ENCODE peak calls at places on chromosomes 6 and 20, in four cellular contexts. Q is T-helper 1 cell, G is WTC11, D is foreskin fibroblast. O is an unnamed sample.

GRCh38 chr6:109693128-109693527 is 2.0 kb downstream of the FIG4 start:
- DNase-seq in Q (no peak), G (no peak), D (no peak), O (no peak)

GRCh38 chr6:41200296-41200900 is 551 bp downstream of the TREML2 start:
- DNase-seq in Q (peak), G (no peak), D (no peak), O (no peak)

GRCh38 chr20:10077886-10078285 is 43.1 kb downstream of the ANKEF1 start:
- DNase-seq in Q (no peak), G (no peak), D (no peak), O (no peak)

GRCh38 chr6:2124260-2124709 is 121.1 kb downstream of the GMDS start:
- DNase-seq in Q (no peak), G (no peak), D (peak), O (no peak)

GRCh38 chr6:108608453-108609275 is 47.9 kb downstream of the FOXO3 start:
- DNase-seq in Q (no peak), G (no peak), D (no peak), O (peak)

GRCh38 chr6:37650071-37650481 is 47.6 kb downstream of the MDGA1 start:
- DNase-seq in Q (no peak), G (peak), D (no peak), O (no peak)

GRCh38 chr6:112233864-112234263 is 20.5 kb downstream of the LAMA4 start:
- DNase-seq in Q (no peak), G (no peak), D (peak), O (peak)

GRCh38 chr20:10079964-10080363 is 45.2 kb downstream of the ANKEF1 start:
- DNase-seq in Q (no peak), G (no peak), D (peak), O (no peak)

GRCh38 chr20:41769650-41770049 is 151.5 kb upstream of the CHD6 start:
- DNase-seq in Q (no peak), G (peak), D (no peak), O (no peak)

GRCh38 chr6:18595774-18596528 is 208.8 kb downstream of the RNF144B start:
- DNase-seq in Q (peak), G (peak), D (peak), O (peak)

GRCh38 chr6:35494161-35494563 is 2.7 kb downstream of the TEAD3 start:
- DNase-seq in Q (no peak), G (no peak), D (peak), O (no peak)

GRCh38 chr6:147166360-147166944 is 37.8 kb upstream of the STXBP5 start:
- DNase-seq in Q (no peak), G (no peak), D (no peak), O (no peak)

GRCh38 chr6:41688256-41688965 is 47.0 kb downstream of the TFEB start:
- DNase-seq in Q (no peak), G (peak), D (no peak), O (no peak)

GRCh38 chr20:5863040-5863811 is 87.1 kb downstream of the TRMT6 start:
- DNase-seq in Q (no peak), G (no peak), D (peak), O (peak)

GRCh38 chr6:89282749-89283148 is 32.4 kb downstream of the GABRR2 start:
- DNase-seq in Q (no peak), G (no peak), D (no peak), O (no peak)

GRCh38 chr6:81750201-81750600 is 2.3 kb downstream of the TENT5A start:
- DNase-seq in Q (no peak), G (no peak), D (no peak), O (no peak)

GRCh38 chr6:26284537-26285142 is 80.4 kb upstream of the BTN3A2 start:
- DNase-seq in Q (peak), G (peak), D (no peak), O (peak)

GRCh38 chr20:38932457-38933120 is 6.4 kb downstream of the FAM83D start:
- DNase-seq in Q (no peak), G (no peak), D (peak), O (peak)

GRCh38 chr20:22623211-22623610 is 38.8 kb upstream of the FOXA2 start:
- DNase-seq in Q (no peak), G (no peak), D (no peak), O (peak)

GRCh38 chr6:19995575-19996257 is 158.5 kb downstream of the ID4 start:
- DNase-seq in Q (no peak), G (no peak), D (no peak), O (no peak)

GRCh38 chr6:36268478-36269248 is 1.2 kb upstream of the PNPLA1 start:
- DNase-seq in Q (no peak), G (no peak), D (no peak), O (no peak)

GRCh38 chr6:16669227-16669626 is 92.0 kb downstream of the ATXN1 start:
- DNase-seq in Q (peak), G (no peak), D (no peak), O (peak)

GRCh38 chr6:135128268-135128914 is 52.7 kb upstream of the MYB start:
- DNase-seq in Q (peak), G (no peak), D (no peak), O (no peak)

GRCh38 chr6:90096818-90097217 is 199.8 kb downstream of the BACH2 start:
- DNase-seq in Q (no peak), G (no peak), D (no peak), O (no peak)

GRCh38 chr20:35264755-35265154 is 13.2 kb downstream of the MMP24OS start:
- DNase-seq in Q (no peak), G (peak), D (no peak), O (peak)

GRCh38 chr20:46010491-46011405 is 2.0 kb downstream of the MMP9 start:
- DNase-seq in Q (peak), G (no peak), D (no peak), O (no peak)

GRCh38 chr6:165676435-165677068 is 13.5 kb upstream of the PDE10A start:
- DNase-seq in Q (no peak), G (peak), D (no peak), O (peak)

GRCh38 chr6:3226422-3227362 is 761 bp downstream of the TUBB2B start:
- DNase-seq in Q (no peak), G (peak), D (no peak), O (peak)

GRCh38 chr20:6489361-6490154 is 277.9 kb upstream of the BMP2 start:
- DNase-seq in Q (no peak), G (no peak), D (no peak), O (no peak)

GRCh38 chr6:30940361-30941001 is at the start of gene MUCL3:
- DNase-seq in Q (no peak), G (no peak), D (no peak), O (no peak)

GRCh38 chr6:44580901-44581300 is 193.4 kb downstream of the CDC5L start:
- DNase-seq in Q (no peak), G (no peak), D (peak), O (no peak)